ENCODE peak calls at places on chromosomes 4 and X, in nine cellular contexts. One of them, this sample, is unnamed.

GRCh38 chrX:71103110-71103983 is 3.2 kb downstream of the CXorf65 start:
- DNase-seq in gastrocnemius medialis: no peak
- DNase-seq in heart left ventricle: peak
- DNase-seq in K562: peak
- DNase-seq in H54: no peak
- DNase-seq in prostate gland: no peak
- DNase-seq in upper lobe of left lung: no peak
- DNase-seq in GM12878: no peak
- DNase-seq in transverse colon: peak
- DNase-seq in this sample: no peak

GRCh38 chr4:106615961-106616360 is 247.4 kb upstream of the GIMD1 start:
- DNase-seq in K562: no peak
- DNase-seq in prostate gland: no peak
- DNase-seq in heart left ventricle: no peak
- DNase-seq in H54: no peak
- DNase-seq in GM12878: no peak
- DNase-seq in gastrocnemius medialis: no peak
- DNase-seq in transverse colon: no peak
- DNase-seq in upper lobe of left lung: no peak
- DNase-seq in this sample: no peak

GRCh38 chr4:140268441-140268840 is 105.0 kb upstream of the SCOC start:
- DNase-seq in transverse colon: no peak
- DNase-seq in GM12878: no peak
- DNase-seq in K562: no peak
- DNase-seq in H54: no peak
- DNase-seq in upper lobe of left lung: no peak
- DNase-seq in gastrocnemius medialis: no peak
- DNase-seq in prostate gland: no peak
- DNase-seq in heart left ventricle: no peak
- DNase-seq in this sample: no peak

GRCh38 chr4:159944477-159944876 is 841.6 kb downstream of the RAPGEF2 start:
- DNase-seq in H54: no peak
- DNase-seq in K562: no peak
- DNase-seq in prostate gland: no peak
- DNase-seq in GM12878: no peak
- DNase-seq in heart left ventricle: no peak
- DNase-seq in gastrocnemius medialis: no peak
- DNase-seq in upper lobe of left lung: no peak
- DNase-seq in transverse colon: no peak
- DNase-seq in this sample: no peak

GRCh38 chr4:165631208-165631894 is 241.7 kb upstream of the TLL1 start:
- DNase-seq in prostate gland: no peak
- DNase-seq in H54: no peak
- DNase-seq in heart left ventricle: no peak
- DNase-seq in GM12878: no peak
- DNase-seq in gastrocnemius medialis: peak
- DNase-seq in upper lobe of left lung: no peak
- DNase-seq in transverse colon: no peak
- DNase-seq in K562: no peak
- DNase-seq in this sample: no peak

GRCh38 chrX:129115104-129115503 is 408.2 kb downstream of the SMARCA1 start:
- DNase-seq in prostate gland: no peak
- DNase-seq in heart left ventricle: no peak
- DNase-seq in K562: peak
- DNase-seq in GM12878: no peak
- DNase-seq in upper lobe of left lung: no peak
- DNase-seq in H54: peak
- DNase-seq in transverse colon: peak
- DNase-seq in gastrocnemius medialis: no peak
- DNase-seq in this sample: no peak

GRCh38 chr4:17232575-17233253 is 279.2 kb downstream of the QDPR start:
- DNase-seq in heart left ventricle: peak
- DNase-seq in transverse colon: no peak
- DNase-seq in GM12878: no peak
- DNase-seq in prostate gland: no peak
- DNase-seq in gastrocnemius medialis: no peak
- DNase-seq in upper lobe of left lung: no peak
- DNase-seq in K562: no peak
- DNase-seq in H54: no peak
- DNase-seq in this sample: no peak

GRCh38 chr4:163404570-163404969 is 60.9 kb downstream of the NPY5R start:
- DNase-seq in transverse colon: peak
- DNase-seq in gastrocnemius medialis: no peak
- DNase-seq in H54: no peak
- DNase-seq in GM12878: no peak
- DNase-seq in prostate gland: no peak
- DNase-seq in upper lobe of left lung: no peak
- DNase-seq in K562: no peak
- DNase-seq in heart left ventricle: no peak
- DNase-seq in this sample: no peak

GRCh38 chr4:85153221-85153620 is 186.7 kb upstream of the WDFY3 start:
- DNase-seq in transverse colon: no peak
- DNase-seq in gastrocnemius medialis: no peak
- DNase-seq in prostate gland: no peak
- DNase-seq in GM12878: no peak
- DNase-seq in upper lobe of left lung: no peak
- DNase-seq in K562: no peak
- DNase-seq in H54: no peak
- DNase-seq in heart left ventricle: no peak
- DNase-seq in this sample: no peak

GRCh38 chr4:1348014-1348513 is 1.1 kb downstream of the UVSSA start:
- DNase-seq in GM12878: no peak
- DNase-seq in K562: peak
- DNase-seq in prostate gland: no peak
- DNase-seq in H54: no peak
- DNase-seq in transverse colon: no peak
- DNase-seq in gastrocnemius medialis: no peak
- DNase-seq in heart left ventricle: no peak
- DNase-seq in upper lobe of left lung: peak
- DNase-seq in this sample: no peak

GRCh38 chr4:1346781-1347409 is at the start of gene UVSSA:
- DNase-seq in H54: peak
- DNase-seq in heart left ventricle: peak
- DNase-seq in upper lobe of left lung: peak
- DNase-seq in gastrocnemius medialis: peak
- DNase-seq in K562: peak
- DNase-seq in transverse colon: peak
- DNase-seq in GM12878: peak
- DNase-seq in prostate gland: peak
- DNase-seq in this sample: peak

GRCh38 chr4:1348746-1349145 is 1.7 kb downstream of the UVSSA start:
- DNase-seq in gastrocnemius medialis: no peak
- DNase-seq in transverse colon: no peak
- DNase-seq in prostate gland: no peak
- DNase-seq in K562: no peak
- DNase-seq in heart left ventricle: no peak
- DNase-seq in H54: no peak
- DNase-seq in GM12878: no peak
- DNase-seq in upper lobe of left lung: peak
- DNase-seq in this sample: peak

GRCh38 chr4:1345905-1346780 is 865 bp upstream of the UVSSA start:
- DNase-seq in upper lobe of left lung: peak
- DNase-seq in H54: peak
- DNase-seq in GM12878: no peak
- DNase-seq in K562: peak
- DNase-seq in gastrocnemius medialis: no peak
- DNase-seq in prostate gland: peak
- DNase-seq in transverse colon: peak
- DNase-seq in heart left ventricle: peak
- DNase-seq in this sample: peak

GRCh38 chr4:1347410-1347864 is 429 bp downstream of the UVSSA start:
- DNase-seq in upper lobe of left lung: no peak
- DNase-seq in heart left ventricle: peak
- DNase-seq in K562: no peak
- DNase-seq in gastrocnemius medialis: peak
- DNase-seq in prostate gland: peak
- DNase-seq in H54: peak
- DNase-seq in transverse colon: peak
- DNase-seq in GM12878: no peak
- DNase-seq in this sample: peak
- TF ChIP-seq POLR2A in upper lobe of left lung: no peak
- TF ChIP-seq POLR2A in heart left ventricle: no peak
- TF ChIP-seq POLR2A in K562: peak
- TF ChIP-seq POLR2A in gastrocnemius medialis: no peak
- TF ChIP-seq POLR2A in prostate gland: no peak
- TF ChIP-seq POLR2A in H54: no peak
- TF ChIP-seq POLR2A in transverse colon: peak
- TF ChIP-seq POLR2A in GM12878: peak
- TF ChIP-seq POLR2A in this sample: peak

DNA sequence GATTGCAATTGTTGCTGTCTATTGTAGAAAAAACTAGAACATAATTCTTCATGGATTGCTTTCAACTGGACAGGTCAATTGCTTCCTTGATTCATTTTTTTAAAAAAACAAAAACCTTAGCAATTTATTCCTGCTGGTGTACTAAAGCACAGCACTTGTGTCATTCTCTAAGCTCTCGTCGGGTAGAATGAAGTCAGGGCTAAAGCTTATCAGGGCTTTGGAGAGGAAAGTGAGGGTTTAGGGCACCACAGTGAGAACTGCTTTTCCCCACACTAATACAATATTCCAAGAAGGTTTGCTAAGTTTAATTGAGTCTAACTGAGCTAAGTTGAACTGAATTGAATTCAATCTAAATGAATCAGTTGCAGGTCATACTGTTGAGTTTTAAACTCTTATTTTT is 76.4 kb upstream of the TLR3 start:
- DNase-seq in H54: no peak
- DNase-seq in transverse colon: no peak
- DNase-seq in K562: no peak
- DNase-seq in GM12878: no peak
- DNase-seq in prostate gland: no peak
- DNase-seq in gastrocnemius medialis: no peak
- DNase-seq in upper lobe of left lung: no peak
- DNase-seq in heart left ventricle: no peak
- DNase-seq in this sample: no peak
- TF ChIP-seq POLR2A in H54: no peak
- TF ChIP-seq POLR2A in transverse colon: no peak
- TF ChIP-seq POLR2A in K562: no peak
- TF ChIP-seq POLR2A in GM12878: no peak
- TF ChIP-seq POLR2A in prostate gland: no peak
- TF ChIP-seq POLR2A in gastrocnemius medialis: no peak
- TF ChIP-seq POLR2A in upper lobe of left lung: no peak
- TF ChIP-seq POLR2A in heart left ventricle: no peak
- TF ChIP-seq POLR2A in this sample: no peak

DNA sequence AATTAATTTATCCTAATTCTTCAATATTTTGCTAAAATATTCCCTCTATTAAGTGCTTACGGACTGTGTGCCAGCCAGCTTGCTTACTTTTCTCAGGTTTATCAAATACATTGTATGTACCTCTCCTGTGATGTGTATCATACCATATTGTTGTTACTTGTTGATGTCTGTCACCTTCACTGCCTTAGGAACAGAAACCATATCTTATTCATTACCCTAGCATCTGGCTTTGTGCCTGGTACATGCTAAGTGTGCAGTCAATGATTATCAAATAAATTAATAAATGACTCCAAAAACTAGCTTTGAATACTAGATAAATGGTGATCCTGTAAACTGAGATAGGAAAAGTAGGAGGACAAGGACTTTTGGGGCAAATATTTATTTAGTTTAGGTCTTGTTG is 6.9 kb downstream of the CLCN3 start:
- DNase-seq in K562: no peak
- DNase-seq in prostate gland: no peak
- DNase-seq in H54: no peak
- DNase-seq in upper lobe of left lung: no peak
- DNase-seq in GM12878: no peak
- DNase-seq in transverse colon: no peak
- DNase-seq in gastrocnemius medialis: no peak
- DNase-seq in heart left ventricle: no peak
- DNase-seq in this sample: no peak
- TF ChIP-seq POLR2A in K562: no peak
- TF ChIP-seq POLR2A in prostate gland: no peak
- TF ChIP-seq POLR2A in H54: no peak
- TF ChIP-seq POLR2A in upper lobe of left lung: no peak
- TF ChIP-seq POLR2A in GM12878: no peak
- TF ChIP-seq POLR2A in transverse colon: no peak
- TF ChIP-seq POLR2A in gastrocnemius medialis: no peak
- TF ChIP-seq POLR2A in heart left ventricle: no peak
- TF ChIP-seq POLR2A in this sample: no peak

GRCh38 chr4:1904042-1904441 is 32.8 kb downstream of the NSD2 start:
- DNase-seq in K562: no peak
- DNase-seq in heart left ventricle: no peak
- DNase-seq in transverse colon: no peak
- DNase-seq in GM12878: no peak
- DNase-seq in gastrocnemius medialis: no peak
- DNase-seq in prostate gland: no peak
- DNase-seq in upper lobe of left lung: no peak
- DNase-seq in H54: no peak
- DNase-seq in this sample: no peak
- TF ChIP-seq POLR2A in K562: no peak
- TF ChIP-seq POLR2A in heart left ventricle: no peak
- TF ChIP-seq POLR2A in transverse colon: no peak
- TF ChIP-seq POLR2A in GM12878: no peak
- TF ChIP-seq POLR2A in gastrocnemius medialis: no peak
- TF ChIP-seq POLR2A in prostate gland: no peak
- TF ChIP-seq POLR2A in upper lobe of left lung: no peak
- TF ChIP-seq POLR2A in H54: no peak
- TF ChIP-seq POLR2A in this sample: no peak

DNA sequence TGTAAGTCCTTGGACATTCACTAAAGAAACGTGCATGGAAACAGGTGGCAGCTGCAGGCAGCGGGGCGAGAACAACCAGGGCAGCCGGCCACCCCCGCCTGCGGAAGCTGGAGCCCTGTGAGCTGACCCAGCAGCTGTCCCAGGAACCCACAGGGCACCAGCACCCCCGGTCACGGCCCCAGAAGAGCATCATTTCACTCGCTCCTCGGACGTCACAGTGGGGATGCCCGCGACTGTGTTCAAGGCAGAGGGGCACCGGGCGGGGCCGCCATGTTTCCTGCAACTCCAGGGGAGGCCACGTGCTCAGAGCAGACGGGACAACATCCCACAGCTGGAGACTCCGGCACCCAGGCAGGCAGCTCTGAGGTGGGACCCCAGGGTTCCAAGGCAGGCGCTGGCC is 45.0 kb upstream of the CPLX1 start:
- DNase-seq in upper lobe of left lung: peak
- DNase-seq in prostate gland: no peak
- DNase-seq in gastrocnemius medialis: no peak
- DNase-seq in K562: no peak
- DNase-seq in GM12878: no peak
- DNase-seq in H54: no peak
- DNase-seq in transverse colon: no peak
- DNase-seq in heart left ventricle: no peak
- DNase-seq in this sample: no peak
- TF ChIP-seq POLR2A in upper lobe of left lung: no peak
- TF ChIP-seq POLR2A in prostate gland: no peak
- TF ChIP-seq POLR2A in gastrocnemius medialis: no peak
- TF ChIP-seq POLR2A in K562: no peak
- TF ChIP-seq POLR2A in GM12878: no peak
- TF ChIP-seq POLR2A in H54: no peak
- TF ChIP-seq POLR2A in transverse colon: no peak
- TF ChIP-seq POLR2A in heart left ventricle: no peak
- TF ChIP-seq POLR2A in this sample: no peak